ENCODE peak calls at places on chromosomes 12 and 14, in six cellular contexts. B is transverse colon, O is stomach, D is upper lobe of left lung, I is suprapubic skin, Y is A549. U is an unnamed sample.
A peak's percentile ranks its signal among the peaks of the same experiment; 100 is the strongest.

GRCh38 chr12:10097521-10097920 is 1.3 kb downstream of the CLEC1A start:
- DNase-seq in B (no peak), Y (no peak), I (no peak), O (no peak), D (no peak), U (no peak)

GRCh38 chr14:74511966-74512365 is 18.4 kb downstream of the ISCA2 start:
- DNase-seq in I (peak; percentile 36), Y (no peak), D (no peak), B (no peak), O (no peak), U (no peak)

GRCh38 chr12:71746983-71747611 is 7.6 kb upstream of the RAB21 start:
- DNase-seq in O (peak; percentile 33), D (peak; percentile 30), Y (peak; percentile 40), B (peak; percentile 46), I (no peak), U (no peak)

GRCh38 chr12:114406326-114407033 is 536 bp upstream of the TBX5 start:
- DNase-seq in Y (no peak), O (no peak), B (no peak), D (no peak), I (no peak), U (no peak)

GRCh38 chr12:120077260-120077659 is 39.3 kb downstream of the RAB35 start:
- DNase-seq in O (no peak), Y (no peak), B (no peak), I (peak; percentile 36), D (no peak), U (no peak)

GRCh38 chr12:75698052-75698451 is 186.6 kb upstream of the KRR1 start:
- DNase-seq in B (no peak), Y (no peak), O (no peak), I (no peak), D (no peak), U (no peak)

GRCh38 chr12:111995782-111996480 is 17.0 kb downstream of the TMEM116 start:
- DNase-seq in O (no peak), D (no peak), B (no peak), I (no peak), Y (no peak), U (no peak)

GRCh38 chr12:124015791-124016510 is 42.9 kb downstream of the ZNF664 start:
- DNase-seq in Y (no peak), B (no peak), O (no peak), I (no peak), D (no peak), U (no peak)

GRCh38 chr12:54352891-54353874 is 11.1 kb downstream of the GPR84 start:
- DNase-seq in I (no peak), B (no peak), D (peak; percentile 73), O (no peak), Y (no peak), U (no peak)

GRCh38 chr12:127054531-127054930 is 1212.4 kb upstream of the TMEM132C start:
- DNase-seq in D (no peak), Y (no peak), O (no peak), B (no peak), I (no peak), U (peak; percentile 72)

GRCh38 chr12:127051139-127051538 is 1215.8 kb upstream of the TMEM132C start:
- DNase-seq in I (no peak), Y (no peak), O (no peak), B (no peak), D (no peak), U (no peak)

GRCh38 chr12:127052491-127053232 is 1214.3 kb upstream of the TMEM132C start:
- DNase-seq in D (no peak), O (no peak), I (no peak), B (no peak), Y (no peak), U (no peak)
- H3K4me3 ChIP-seq in D (no peak overlapping the region), O (no peak overlapping the region), I (no peak overlapping the region), B (no peak overlapping the region), Y (no peak overlapping the region), U (no peak overlapping the region)

GRCh38 chr12:41923351-41923750 is 221.3 kb downstream of the GXYLT1 start:
- DNase-seq in I (no peak), D (no peak), O (no peak), Y (no peak), B (no peak), U (no peak)

GRCh38 chr12:41919025-41919424 is 225.6 kb downstream of the GXYLT1 start:
- DNase-seq in D (no peak), B (no peak), O (no peak), Y (no peak), I (no peak), U (no peak)

GRCh38 chr12:41917181-41917580 is 227.5 kb downstream of the GXYLT1 start:
- DNase-seq in Y (no peak), I (no peak), O (no peak), D (no peak), B (no peak), U (no peak)

GRCh38 chr12:41919526-41920305 is 225.0 kb downstream of the GXYLT1 start:
- DNase-seq in O (no peak), I (no peak), Y (no peak), B (no peak), D (no peak), U (no peak)

DNA sequence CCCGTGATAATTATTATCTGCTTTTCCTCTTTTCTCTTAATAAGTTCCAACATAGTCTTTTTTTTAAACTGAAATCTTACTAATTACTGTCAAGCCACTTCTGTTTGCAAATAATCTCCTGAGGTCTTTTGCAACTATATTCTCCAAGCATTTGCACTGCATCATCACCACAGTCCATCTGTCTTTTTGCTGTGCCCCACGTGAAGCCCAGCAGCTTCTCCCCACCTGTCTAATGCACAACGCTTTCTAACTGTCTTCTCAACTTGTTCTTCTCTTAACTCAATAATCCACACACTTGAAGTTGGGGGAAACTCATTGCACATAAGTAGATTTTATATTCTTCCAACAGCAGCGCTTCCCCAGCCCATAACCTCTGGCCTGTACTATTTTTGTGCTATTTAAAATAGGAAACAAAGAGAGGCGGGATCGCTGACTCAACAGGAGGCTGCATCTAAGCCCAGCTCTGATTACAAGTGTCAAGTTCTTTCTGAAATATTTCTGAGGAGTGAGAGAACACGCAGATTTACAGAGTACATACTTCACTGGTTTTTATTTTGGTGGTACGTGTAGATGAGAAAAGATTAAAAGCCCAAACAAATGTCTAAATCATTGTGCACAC is 226.7 kb downstream of the GXYLT1 start:
- DNase-seq in O (no peak), B (no peak), D (no peak), Y (no peak), I (no peak), U (no peak)
- TF ChIP-seq EP300 in O (no peak), B (no peak), D (no peak), Y (no peak), I (no peak), U (no peak)

DNA sequence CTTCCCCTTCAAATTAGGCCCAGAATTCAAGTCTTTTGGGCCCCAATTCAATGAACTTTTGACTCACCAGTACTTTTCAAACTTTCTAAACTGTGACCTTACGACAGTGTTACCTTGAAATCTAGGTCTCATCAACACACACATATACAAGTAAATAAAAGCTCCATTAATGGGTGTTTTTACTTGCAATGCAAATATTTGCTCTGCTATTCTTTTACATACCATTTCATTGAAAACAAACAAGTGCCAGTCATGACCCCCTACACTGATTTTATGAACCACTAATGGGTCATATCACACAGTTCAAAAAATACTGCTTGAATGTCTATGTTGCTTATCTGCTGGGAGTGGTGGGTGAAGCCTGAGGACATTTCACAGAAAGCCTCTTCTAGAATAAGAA is 9.1 kb upstream of the NR1H4 start:
- DNase-seq in I (no peak), D (no peak), Y (no peak), B (no peak), O (no peak), U (no peak)
- H3K4me3 ChIP-seq in I (no peak overlapping the region), D (no peak overlapping the region), Y (no peak overlapping the region), B (no peak overlapping the region), O (no peak overlapping the region), U (no peak overlapping the region)

GRCh38 chr12:38906482-38907170 is 1.2 kb upstream of the CPNE8 start:
- DNase-seq in O (peak; percentile 76), Y (peak; percentile 78), I (peak; percentile 90), D (peak; percentile 89), B (peak; percentile 91), U (peak; percentile 94)
- TF ChIP-seq EP300 in O (no peak), Y (no peak), I (no peak), D (no peak), B (no peak), U (no peak)

DNA sequence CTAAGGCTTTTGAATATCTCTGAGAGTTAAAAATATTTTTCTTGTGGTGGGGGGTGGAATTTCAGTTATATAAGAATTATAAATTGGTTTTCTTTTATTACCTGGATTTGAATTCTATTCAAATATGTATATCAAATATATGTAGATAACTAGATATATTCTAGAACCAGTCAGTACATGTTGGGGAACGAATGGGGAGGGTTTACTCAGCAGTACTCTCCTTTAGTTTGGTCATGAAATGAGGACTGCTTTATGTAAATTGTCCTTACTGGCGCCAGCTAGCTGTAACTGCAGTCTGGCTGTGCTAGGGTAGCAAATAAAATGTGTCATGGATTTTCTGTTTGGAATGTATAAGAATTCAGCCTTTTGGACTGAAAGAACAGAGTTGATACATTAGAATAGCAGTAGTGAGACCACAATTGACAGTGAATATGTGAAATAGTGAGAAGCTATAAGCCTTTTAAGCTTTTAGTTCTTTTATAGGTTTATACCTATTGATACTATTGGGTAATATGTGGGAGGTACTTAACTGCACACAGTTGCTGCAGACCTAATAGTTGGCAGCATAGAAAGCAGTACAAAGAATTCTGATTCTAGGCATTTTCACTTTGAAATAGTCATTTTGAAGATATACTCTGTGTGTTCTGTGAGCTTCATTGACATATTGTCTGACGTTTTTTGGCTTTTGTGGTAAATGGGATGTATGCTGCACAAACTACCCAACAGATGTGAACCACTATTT is 29.0 kb downstream of the ATF7IP start:
- DNase-seq in Y (peak; percentile 57), B (no peak), I (no peak), D (peak; percentile 56), O (peak; percentile 38), U (no peak)
- H3K4me3 ChIP-seq in Y (peak overlapping the region; percentile 19), B (no peak overlapping the region), I (peak overlapping the region; percentile 24), D (no peak overlapping the region), O (peak overlapping the region; percentile 0), U (peak overlapping the region; percentile 40)

DNA sequence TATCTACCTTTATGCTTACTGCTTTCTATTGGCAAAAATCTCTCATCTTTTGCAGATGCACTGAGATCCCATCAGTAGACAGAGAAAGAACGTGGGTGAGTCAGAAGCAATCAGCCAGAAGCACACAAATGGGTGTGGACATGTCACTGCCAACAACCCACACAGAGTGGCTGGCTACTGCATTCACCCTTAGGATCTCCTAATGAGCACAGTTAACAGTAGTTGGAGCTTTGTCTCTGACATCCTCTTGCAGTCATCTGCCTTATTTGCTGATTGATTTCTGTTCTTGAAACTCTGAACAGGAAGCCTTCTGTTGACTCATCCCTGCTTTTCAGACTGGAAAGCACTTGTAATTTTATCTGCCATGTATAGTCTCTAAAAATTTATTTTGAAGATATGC is 117.2 kb downstream of the RGS6 start:
- DNase-seq in I (no peak), B (no peak), O (no peak), D (no peak), Y (no peak), U (no peak)
- TF ChIP-seq EP300 in I (no peak), B (no peak), O (no peak), D (no peak), Y (no peak), U (no peak)

DNA sequence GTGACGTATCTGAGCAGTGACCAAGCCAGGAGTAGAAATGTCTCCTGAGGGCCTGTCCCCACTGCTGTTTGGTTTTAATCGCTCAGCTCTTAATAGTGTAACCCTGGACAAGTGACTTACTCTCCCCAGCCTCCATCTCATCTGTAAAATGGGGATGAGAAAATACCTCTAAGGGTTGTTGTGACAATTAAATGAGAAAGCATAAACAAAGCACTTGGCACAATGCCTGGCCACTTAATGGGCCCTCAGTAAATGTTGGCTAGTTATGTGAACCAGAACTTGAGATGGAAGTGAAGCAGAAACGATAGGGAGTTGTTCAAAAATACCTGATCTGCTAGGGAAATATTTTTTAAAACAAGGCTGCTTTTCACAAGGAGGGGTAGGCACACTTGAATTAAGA is 58.2 kb downstream of the HMGA2 start:
- DNase-seq in O (no peak), B (no peak), D (no peak), I (no peak), Y (no peak), U (no peak)
- H3K4me3 ChIP-seq in O (peak overlapping the region; percentile 29), B (no peak overlapping the region), D (peak overlapping the region; percentile 30), I (peak overlapping the region; percentile 43), Y (no peak overlapping the region), U (peak overlapping the region; percentile 44)

U was measured in esophagus muscularis mucosa.